ENCODE peak calls at places on chromosome 16, in nine cellular contexts. One of them, this sample, is unnamed.

GRCh38 chr16:12291989-12292759 is 315.6 kb downstream of the SNX29 start:
- DNase-seq in ELR: no peak
- DNase-seq in fibroblast of mammary gland: no peak
- DNase-seq in progenitor cell of endocrine pancreas: no peak
- DNase-seq in activated T-helper 1 cell treated with anti-CD3 and anti-CD28 coated beads, Interleukin-12 subunit alpha, Interleukin-12 subunit beta, Interleukin-2, Interleukin-4 antibody, amounts not matched to agents 30 ng/mL and 10 ng/mL and 1 ng/mL, durations not matched to agents 14 hours and 24 hours and 36 hours: no peak
- DNase-seq in SW 1271: no peak
- DNase-seq in neural crest cell: no peak
- DNase-seq in stimulated activated CD8-positive, alpha-beta memory T cell treated with anti-CD3 and anti-CD28 coated beads, Interleukin-4, amount 100 ng/mL, for 4 hours: no peak
- DNase-seq in activated CD4-positive, alpha-beta T cell treated with anti-CD3 and anti-CD28 coated beads, Interleukin-2, amount 10 ng/mL, durations not matched to agents 24 days and 14 days: no peak
- DNase-seq in this sample: no peak

GRCh38 chr16:29662000-29662728 is 883 bp upstream of the SPN start:
- DNase-seq in activated CD4-positive, alpha-beta T cell treated with anti-CD3 and anti-CD28 coated beads, Interleukin-2, amount 10 ng/mL, durations not matched to agents 24 days and 14 days: no peak
- DNase-seq in SW 1271: no peak
- DNase-seq in stimulated activated CD8-positive, alpha-beta memory T cell treated with anti-CD3 and anti-CD28 coated beads, Interleukin-4, amount 100 ng/mL, for 4 hours: no peak
- DNase-seq in progenitor cell of endocrine pancreas: no peak
- DNase-seq in activated T-helper 1 cell treated with anti-CD3 and anti-CD28 coated beads, Interleukin-12 subunit alpha, Interleukin-12 subunit beta, Interleukin-2, Interleukin-4 antibody, amounts not matched to agents 30 ng/mL and 10 ng/mL and 1 ng/mL, durations not matched to agents 14 hours and 24 hours and 36 hours: no peak
- DNase-seq in ELR: no peak
- DNase-seq in fibroblast of mammary gland: no peak
- DNase-seq in neural crest cell: no peak
- DNase-seq in this sample: no peak

GRCh38 chr16:54286067-54286329 is 589 bp downstream of the IRX3 start:
- DNase-seq in SW 1271: no peak
- DNase-seq in activated T-helper 1 cell treated with anti-CD3 and anti-CD28 coated beads, Interleukin-12 subunit alpha, Interleukin-12 subunit beta, Interleukin-2, Interleukin-4 antibody, amounts not matched to agents 30 ng/mL and 10 ng/mL and 1 ng/mL, durations not matched to agents 14 hours and 24 hours and 36 hours: no peak
- DNase-seq in activated CD4-positive, alpha-beta T cell treated with anti-CD3 and anti-CD28 coated beads, Interleukin-2, amount 10 ng/mL, durations not matched to agents 24 days and 14 days: peak; percentile 66
- DNase-seq in progenitor cell of endocrine pancreas: peak; percentile 46
- DNase-seq in fibroblast of mammary gland: no peak
- DNase-seq in neural crest cell: no peak
- DNase-seq in stimulated activated CD8-positive, alpha-beta memory T cell treated with anti-CD3 and anti-CD28 coated beads, Interleukin-4, amount 100 ng/mL, for 4 hours: no peak
- DNase-seq in ELR: no peak
- DNase-seq in this sample: peak; percentile 92

GRCh38 chr16:84554627-84555328 is 50.3 kb upstream of the MEAK7 start:
- DNase-seq in SW 1271: no peak
- DNase-seq in stimulated activated CD8-positive, alpha-beta memory T cell treated with anti-CD3 and anti-CD28 coated beads, Interleukin-4, amount 100 ng/mL, for 4 hours: no peak
- DNase-seq in neural crest cell: no peak
- DNase-seq in progenitor cell of endocrine pancreas: no peak
- DNase-seq in activated CD4-positive, alpha-beta T cell treated with anti-CD3 and anti-CD28 coated beads, Interleukin-2, amount 10 ng/mL, durations not matched to agents 24 days and 14 days: no peak
- DNase-seq in fibroblast of mammary gland: no peak
- DNase-seq in activated T-helper 1 cell treated with anti-CD3 and anti-CD28 coated beads, Interleukin-12 subunit alpha, Interleukin-12 subunit beta, Interleukin-2, Interleukin-4 antibody, amounts not matched to agents 30 ng/mL and 10 ng/mL and 1 ng/mL, durations not matched to agents 14 hours and 24 hours and 36 hours: no peak
- DNase-seq in ELR: no peak
- DNase-seq in this sample: no peak

GRCh38 chr16:58501242-58502131 is 1.5 kb downstream of the NDRG4 start:
- DNase-seq in SW 1271: no peak
- DNase-seq in activated CD4-positive, alpha-beta T cell treated with anti-CD3 and anti-CD28 coated beads, Interleukin-2, amount 10 ng/mL, durations not matched to agents 24 days and 14 days: peak; percentile 87
- DNase-seq in neural crest cell: no peak
- DNase-seq in activated T-helper 1 cell treated with anti-CD3 and anti-CD28 coated beads, Interleukin-12 subunit alpha, Interleukin-12 subunit beta, Interleukin-2, Interleukin-4 antibody, amounts not matched to agents 30 ng/mL and 10 ng/mL and 1 ng/mL, durations not matched to agents 14 hours and 24 hours and 36 hours: peak; percentile 34
- DNase-seq in ELR: no peak
- DNase-seq in fibroblast of mammary gland: no peak
- DNase-seq in stimulated activated CD8-positive, alpha-beta memory T cell treated with anti-CD3 and anti-CD28 coated beads, Interleukin-4, amount 100 ng/mL, for 4 hours: no peak
- DNase-seq in progenitor cell of endocrine pancreas: peak; percentile 61
- DNase-seq in this sample: no peak

GRCh38 chr16:65409505-65409904 is 287.6 kb upstream of the CDH11 start:
- DNase-seq in activated CD4-positive, alpha-beta T cell treated with anti-CD3 and anti-CD28 coated beads, Interleukin-2, amount 10 ng/mL, durations not matched to agents 24 days and 14 days: no peak
- DNase-seq in stimulated activated CD8-positive, alpha-beta memory T cell treated with anti-CD3 and anti-CD28 coated beads, Interleukin-4, amount 100 ng/mL, for 4 hours: no peak
- DNase-seq in ELR: peak; percentile 30
- DNase-seq in neural crest cell: no peak
- DNase-seq in fibroblast of mammary gland: peak; percentile 33
- DNase-seq in SW 1271: no peak
- DNase-seq in activated T-helper 1 cell treated with anti-CD3 and anti-CD28 coated beads, Interleukin-12 subunit alpha, Interleukin-12 subunit beta, Interleukin-2, Interleukin-4 antibody, amounts not matched to agents 30 ng/mL and 10 ng/mL and 1 ng/mL, durations not matched to agents 14 hours and 24 hours and 36 hours: no peak
- DNase-seq in progenitor cell of endocrine pancreas: no peak
- DNase-seq in this sample: peak; percentile 11

GRCh38 chr16:84461029-84461415 is 43.4 kb downstream of the MEAK7 start:
- DNase-seq in activated T-helper 1 cell treated with anti-CD3 and anti-CD28 coated beads, Interleukin-12 subunit alpha, Interleukin-12 subunit beta, Interleukin-2, Interleukin-4 antibody, amounts not matched to agents 30 ng/mL and 10 ng/mL and 1 ng/mL, durations not matched to agents 14 hours and 24 hours and 36 hours: no peak
- DNase-seq in neural crest cell: no peak
- DNase-seq in stimulated activated CD8-positive, alpha-beta memory T cell treated with anti-CD3 and anti-CD28 coated beads, Interleukin-4, amount 100 ng/mL, for 4 hours: no peak
- DNase-seq in activated CD4-positive, alpha-beta T cell treated with anti-CD3 and anti-CD28 coated beads, Interleukin-2, amount 10 ng/mL, durations not matched to agents 24 days and 14 days: no peak
- DNase-seq in SW 1271: no peak
- DNase-seq in ELR: no peak
- DNase-seq in progenitor cell of endocrine pancreas: peak; percentile 4
- DNase-seq in fibroblast of mammary gland: no peak
- DNase-seq in this sample: no peak

GRCh38 chr16:82432261-82432660 is 194.5 kb upstream of the CDH13 start:
- DNase-seq in SW 1271: no peak
- DNase-seq in fibroblast of mammary gland: no peak
- DNase-seq in activated T-helper 1 cell treated with anti-CD3 and anti-CD28 coated beads, Interleukin-12 subunit alpha, Interleukin-12 subunit beta, Interleukin-2, Interleukin-4 antibody, amounts not matched to agents 30 ng/mL and 10 ng/mL and 1 ng/mL, durations not matched to agents 14 hours and 24 hours and 36 hours: no peak
- DNase-seq in ELR: no peak
- DNase-seq in activated CD4-positive, alpha-beta T cell treated with anti-CD3 and anti-CD28 coated beads, Interleukin-2, amount 10 ng/mL, durations not matched to agents 24 days and 14 days: no peak
- DNase-seq in progenitor cell of endocrine pancreas: no peak
- DNase-seq in stimulated activated CD8-positive, alpha-beta memory T cell treated with anti-CD3 and anti-CD28 coated beads, Interleukin-4, amount 100 ng/mL, for 4 hours: no peak
- DNase-seq in neural crest cell: no peak
- DNase-seq in this sample: no peak

GRCh38 chr16:63789603-63790002 is 1332.3 kb downstream of the CDH11 start:
- DNase-seq in stimulated activated CD8-positive, alpha-beta memory T cell treated with anti-CD3 and anti-CD28 coated beads, Interleukin-4, amount 100 ng/mL, for 4 hours: no peak
- DNase-seq in activated CD4-positive, alpha-beta T cell treated with anti-CD3 and anti-CD28 coated beads, Interleukin-2, amount 10 ng/mL, durations not matched to agents 24 days and 14 days: no peak
- DNase-seq in ELR: no peak
- DNase-seq in fibroblast of mammary gland: no peak
- DNase-seq in progenitor cell of endocrine pancreas: no peak
- DNase-seq in neural crest cell: no peak
- DNase-seq in activated T-helper 1 cell treated with anti-CD3 and anti-CD28 coated beads, Interleukin-12 subunit alpha, Interleukin-12 subunit beta, Interleukin-2, Interleukin-4 antibody, amounts not matched to agents 30 ng/mL and 10 ng/mL and 1 ng/mL, durations not matched to agents 14 hours and 24 hours and 36 hours: no peak
- DNase-seq in SW 1271: no peak
- DNase-seq in this sample: no peak

GRCh38 chr16:68093816-68094613 is 8.8 kb downstream of the NFATC3 start:
- DNase-seq in fibroblast of mammary gland: peak; percentile 80
- DNase-seq in stimulated activated CD8-positive, alpha-beta memory T cell treated with anti-CD3 and anti-CD28 coated beads, Interleukin-4, amount 100 ng/mL, for 4 hours: no peak
- DNase-seq in ELR: peak; percentile 70
- DNase-seq in activated T-helper 1 cell treated with anti-CD3 and anti-CD28 coated beads, Interleukin-12 subunit alpha, Interleukin-12 subunit beta, Interleukin-2, Interleukin-4 antibody, amounts not matched to agents 30 ng/mL and 10 ng/mL and 1 ng/mL, durations not matched to agents 14 hours and 24 hours and 36 hours: no peak
- DNase-seq in SW 1271: peak; percentile 28
- DNase-seq in activated CD4-positive, alpha-beta T cell treated with anti-CD3 and anti-CD28 coated beads, Interleukin-2, amount 10 ng/mL, durations not matched to agents 24 days and 14 days: peak; percentile 62
- DNase-seq in neural crest cell: no peak
- DNase-seq in progenitor cell of endocrine pancreas: no peak
- DNase-seq in this sample: no peak

GRCh38 chr16:12354296-12354818 is 377.8 kb downstream of the SNX29 start:
- DNase-seq in neural crest cell: no peak
- DNase-seq in SW 1271: no peak
- DNase-seq in activated CD4-positive, alpha-beta T cell treated with anti-CD3 and anti-CD28 coated beads, Interleukin-2, amount 10 ng/mL, durations not matched to agents 24 days and 14 days: no peak
- DNase-seq in progenitor cell of endocrine pancreas: no peak
- DNase-seq in activated T-helper 1 cell treated with anti-CD3 and anti-CD28 coated beads, Interleukin-12 subunit alpha, Interleukin-12 subunit beta, Interleukin-2, Interleukin-4 antibody, amounts not matched to agents 30 ng/mL and 10 ng/mL and 1 ng/mL, durations not matched to agents 14 hours and 24 hours and 36 hours: no peak
- DNase-seq in fibroblast of mammary gland: no peak
- DNase-seq in stimulated activated CD8-positive, alpha-beta memory T cell treated with anti-CD3 and anti-CD28 coated beads, Interleukin-4, amount 100 ng/mL, for 4 hours: no peak
- DNase-seq in ELR: no peak
- DNase-seq in this sample: no peak

GRCh38 chr16:74462361-74462760 is 41.1 kb upstream of the CLEC18B start:
- DNase-seq in ELR: peak; percentile 60
- DNase-seq in stimulated activated CD8-positive, alpha-beta memory T cell treated with anti-CD3 and anti-CD28 coated beads, Interleukin-4, amount 100 ng/mL, for 4 hours: no peak
- DNase-seq in fibroblast of mammary gland: no peak
- DNase-seq in progenitor cell of endocrine pancreas: no peak
- DNase-seq in SW 1271: no peak
- DNase-seq in activated CD4-positive, alpha-beta T cell treated with anti-CD3 and anti-CD28 coated beads, Interleukin-2, amount 10 ng/mL, durations not matched to agents 24 days and 14 days: no peak
- DNase-seq in neural crest cell: no peak
- DNase-seq in activated T-helper 1 cell treated with anti-CD3 and anti-CD28 coated beads, Interleukin-12 subunit alpha, Interleukin-12 subunit beta, Interleukin-2, Interleukin-4 antibody, amounts not matched to agents 30 ng/mL and 10 ng/mL and 1 ng/mL, durations not matched to agents 14 hours and 24 hours and 36 hours: no peak
- DNase-seq in this sample: peak; percentile 94

GRCh38 chr16:84362410-84362809 is 5.9 kb upstream of the ATP2C2 start:
- DNase-seq in fibroblast of mammary gland: no peak
- DNase-seq in ELR: no peak
- DNase-seq in SW 1271: no peak
- DNase-seq in stimulated activated CD8-positive, alpha-beta memory T cell treated with anti-CD3 and anti-CD28 coated beads, Interleukin-4, amount 100 ng/mL, for 4 hours: no peak
- DNase-seq in neural crest cell: peak; percentile 34
- DNase-seq in activated CD4-positive, alpha-beta T cell treated with anti-CD3 and anti-CD28 coated beads, Interleukin-2, amount 10 ng/mL, durations not matched to agents 24 days and 14 days: no peak
- DNase-seq in progenitor cell of endocrine pancreas: no peak
- DNase-seq in activated T-helper 1 cell treated with anti-CD3 and anti-CD28 coated beads, Interleukin-12 subunit alpha, Interleukin-12 subunit beta, Interleukin-2, Interleukin-4 antibody, amounts not matched to agents 30 ng/mL and 10 ng/mL and 1 ng/mL, durations not matched to agents 14 hours and 24 hours and 36 hours: no peak
- DNase-seq in this sample: no peak

GRCh38 chr16:5058476-5058875 is 7.3 kb downstream of the C16orf89 start:
- DNase-seq in activated T-helper 1 cell treated with anti-CD3 and anti-CD28 coated beads, Interleukin-12 subunit alpha, Interleukin-12 subunit beta, Interleukin-2, Interleukin-4 antibody, amounts not matched to agents 30 ng/mL and 10 ng/mL and 1 ng/mL, durations not matched to agents 14 hours and 24 hours and 36 hours: no peak
- DNase-seq in stimulated activated CD8-positive, alpha-beta memory T cell treated with anti-CD3 and anti-CD28 coated beads, Interleukin-4, amount 100 ng/mL, for 4 hours: no peak
- DNase-seq in activated CD4-positive, alpha-beta T cell treated with anti-CD3 and anti-CD28 coated beads, Interleukin-2, amount 10 ng/mL, durations not matched to agents 24 days and 14 days: no peak
- DNase-seq in neural crest cell: peak; percentile 23
- DNase-seq in progenitor cell of endocrine pancreas: no peak
- DNase-seq in SW 1271: no peak
- DNase-seq in ELR: peak; percentile 50
- DNase-seq in fibroblast of mammary gland: no peak
- DNase-seq in this sample: no peak

GRCh38 chr16:71441348-71441781 is 489 bp downstream of the TLE7 start:
- DNase-seq in SW 1271: no peak
- DNase-seq in neural crest cell: no peak
- DNase-seq in progenitor cell of endocrine pancreas: no peak
- DNase-seq in ELR: no peak
- DNase-seq in stimulated activated CD8-positive, alpha-beta memory T cell treated with anti-CD3 and anti-CD28 coated beads, Interleukin-4, amount 100 ng/mL, for 4 hours: no peak
- DNase-seq in activated CD4-positive, alpha-beta T cell treated with anti-CD3 and anti-CD28 coated beads, Interleukin-2, amount 10 ng/mL, durations not matched to agents 24 days and 14 days: peak; percentile 71
- DNase-seq in fibroblast of mammary gland: no peak
- DNase-seq in activated T-helper 1 cell treated with anti-CD3 and anti-CD28 coated beads, Interleukin-12 subunit alpha, Interleukin-12 subunit beta, Interleukin-2, Interleukin-4 antibody, amounts not matched to agents 30 ng/mL and 10 ng/mL and 1 ng/mL, durations not matched to agents 14 hours and 24 hours and 36 hours: no peak
- DNase-seq in this sample: no peak

GRCh38 chr16:50610331-50611262 is 62.4 kb downstream of the NKD1 start:
- DNase-seq in fibroblast of mammary gland: no peak
- DNase-seq in activated CD4-positive, alpha-beta T cell treated with anti-CD3 and anti-CD28 coated beads, Interleukin-2, amount 10 ng/mL, durations not matched to agents 24 days and 14 days: no peak
- DNase-seq in neural crest cell: no peak
- DNase-seq in SW 1271: no peak
- DNase-seq in activated T-helper 1 cell treated with anti-CD3 and anti-CD28 coated beads, Interleukin-12 subunit alpha, Interleukin-12 subunit beta, Interleukin-2, Interleukin-4 antibody, amounts not matched to agents 30 ng/mL and 10 ng/mL and 1 ng/mL, durations not matched to agents 14 hours and 24 hours and 36 hours: no peak
- DNase-seq in stimulated activated CD8-positive, alpha-beta memory T cell treated with anti-CD3 and anti-CD28 coated beads, Interleukin-4, amount 100 ng/mL, for 4 hours: no peak
- DNase-seq in ELR: no peak
- DNase-seq in progenitor cell of endocrine pancreas: no peak
- DNase-seq in this sample: no peak

GRCh38 chr16:81973737-81974136 is 37.5 kb downstream of the SDR42E1 start:
- DNase-seq in activated T-helper 1 cell treated with anti-CD3 and anti-CD28 coated beads, Interleukin-12 subunit alpha, Interleukin-12 subunit beta, Interleukin-2, Interleukin-4 antibody, amounts not matched to agents 30 ng/mL and 10 ng/mL and 1 ng/mL, durations not matched to agents 14 hours and 24 hours and 36 hours: no peak
- DNase-seq in stimulated activated CD8-positive, alpha-beta memory T cell treated with anti-CD3 and anti-CD28 coated beads, Interleukin-4, amount 100 ng/mL, for 4 hours: no peak
- DNase-seq in progenitor cell of endocrine pancreas: no peak
- DNase-seq in neural crest cell: no peak
- DNase-seq in activated CD4-positive, alpha-beta T cell treated with anti-CD3 and anti-CD28 coated beads, Interleukin-2, amount 10 ng/mL, durations not matched to agents 24 days and 14 days: no peak
- DNase-seq in ELR: no peak
- DNase-seq in SW 1271: no peak
- DNase-seq in fibroblast of mammary gland: no peak
- DNase-seq in this sample: no peak

GRCh38 chr16:67101683-67102082 is 8.1 kb upstream of the PHAF1 start:
- DNase-seq in ELR: peak; percentile 78
- DNase-seq in neural crest cell: no peak
- DNase-seq in fibroblast of mammary gland: peak; percentile 60
- DNase-seq in activated CD4-positive, alpha-beta T cell treated with anti-CD3 and anti-CD28 coated beads, Interleukin-2, amount 10 ng/mL, durations not matched to agents 24 days and 14 days: no peak
- DNase-seq in activated T-helper 1 cell treated with anti-CD3 and anti-CD28 coated beads, Interleukin-12 subunit alpha, Interleukin-12 subunit beta, Interleukin-2, Interleukin-4 antibody, amounts not matched to agents 30 ng/mL and 10 ng/mL and 1 ng/mL, durations not matched to agents 14 hours and 24 hours and 36 hours: no peak
- DNase-seq in progenitor cell of endocrine pancreas: no peak
- DNase-seq in SW 1271: no peak
- DNase-seq in stimulated activated CD8-positive, alpha-beta memory T cell treated with anti-CD3 and anti-CD28 coated beads, Interleukin-4, amount 100 ng/mL, for 4 hours: no peak
- DNase-seq in this sample: no peak

GRCh38 chr16:65515193-65515592 is 393.3 kb upstream of the CDH11 start:
- DNase-seq in ELR: no peak
- DNase-seq in progenitor cell of endocrine pancreas: no peak
- DNase-seq in activated CD4-positive, alpha-beta T cell treated with anti-CD3 and anti-CD28 coated beads, Interleukin-2, amount 10 ng/mL, durations not matched to agents 24 days and 14 days: no peak
- DNase-seq in neural crest cell: no peak
- DNase-seq in fibroblast of mammary gland: no peak
- DNase-seq in activated T-helper 1 cell treated with anti-CD3 and anti-CD28 coated beads, Interleukin-12 subunit alpha, Interleukin-12 subunit beta, Interleukin-2, Interleukin-4 antibody, amounts not matched to agents 30 ng/mL and 10 ng/mL and 1 ng/mL, durations not matched to agents 14 hours and 24 hours and 36 hours: no peak
- DNase-seq in SW 1271: no peak
- DNase-seq in stimulated activated CD8-positive, alpha-beta memory T cell treated with anti-CD3 and anti-CD28 coated beads, Interleukin-4, amount 100 ng/mL, for 4 hours: no peak
- DNase-seq in this sample: no peak

GRCh38 chr16:11621920-11622651 is 35.4 kb upstream of the LITAF start:
- DNase-seq in progenitor cell of endocrine pancreas: no peak
- DNase-seq in fibroblast of mammary gland: no peak
- DNase-seq in stimulated activated CD8-positive, alpha-beta memory T cell treated with anti-CD3 and anti-CD28 coated beads, Interleukin-4, amount 100 ng/mL, for 4 hours: no peak
- DNase-seq in SW 1271: no peak
- DNase-seq in ELR: no peak
- DNase-seq in activated T-helper 1 cell treated with anti-CD3 and anti-CD28 coated beads, Interleukin-12 subunit alpha, Interleukin-12 subunit beta, Interleukin-2, Interleukin-4 antibody, amounts not matched to agents 30 ng/mL and 10 ng/mL and 1 ng/mL, durations not matched to agents 14 hours and 24 hours and 36 hours: peak; percentile 40
- DNase-seq in neural crest cell: no peak
- DNase-seq in activated CD4-positive, alpha-beta T cell treated with anti-CD3 and anti-CD28 coated beads, Interleukin-2, amount 10 ng/mL, durations not matched to agents 24 days and 14 days: peak; percentile 84
- DNase-seq in this sample: no peak

GRCh38 chr16:49763826-49764225 is 92.1 kb downstream of the ZNF423 start:
- DNase-seq in progenitor cell of endocrine pancreas: no peak
- DNase-seq in stimulated activated CD8-positive, alpha-beta memory T cell treated with anti-CD3 and anti-CD28 coated beads, Interleukin-4, amount 100 ng/mL, for 4 hours: no peak
- DNase-seq in SW 1271: no peak
- DNase-seq in fibroblast of mammary gland: no peak
- DNase-seq in activated T-helper 1 cell treated with anti-CD3 and anti-CD28 coated beads, Interleukin-12 subunit alpha, Interleukin-12 subunit beta, Interleukin-2, Interleukin-4 antibody, amounts not matched to agents 30 ng/mL and 10 ng/mL and 1 ng/mL, durations not matched to agents 14 hours and 24 hours and 36 hours: no peak
- DNase-seq in activated CD4-positive, alpha-beta T cell treated with anti-CD3 and anti-CD28 coated beads, Interleukin-2, amount 10 ng/mL, durations not matched to agents 24 days and 14 days: no peak
- DNase-seq in ELR: no peak
- DNase-seq in neural crest cell: no peak
- DNase-seq in this sample: no peak

GRCh38 chr16:73202176-73202729 is 154.3 kb upstream of the ZFHX3 start:
- DNase-seq in activated CD4-positive, alpha-beta T cell treated with anti-CD3 and anti-CD28 coated beads, Interleukin-2, amount 10 ng/mL, durations not matched to agents 24 days and 14 days: no peak
- DNase-seq in SW 1271: no peak
- DNase-seq in progenitor cell of endocrine pancreas: no peak
- DNase-seq in activated T-helper 1 cell treated with anti-CD3 and anti-CD28 coated beads, Interleukin-12 subunit alpha, Interleukin-12 subunit beta, Interleukin-2, Interleukin-4 antibody, amounts not matched to agents 30 ng/mL and 10 ng/mL and 1 ng/mL, durations not matched to agents 14 hours and 24 hours and 36 hours: no peak
- DNase-seq in ELR: peak; percentile 16
- DNase-seq in fibroblast of mammary gland: peak; percentile 97
- DNase-seq in neural crest cell: no peak
- DNase-seq in stimulated activated CD8-positive, alpha-beta memory T cell treated with anti-CD3 and anti-CD28 coated beads, Interleukin-4, amount 100 ng/mL, for 4 hours: no peak
- DNase-seq in this sample: no peak

GRCh38 chr16:50422926-50423325 is 54.1 kb upstream of the BRD7 start:
- DNase-seq in ELR: no peak
- DNase-seq in fibroblast of mammary gland: no peak
- DNase-seq in SW 1271: no peak
- DNase-seq in activated T-helper 1 cell treated with anti-CD3 and anti-CD28 coated beads, Interleukin-12 subunit alpha, Interleukin-12 subunit beta, Interleukin-2, Interleukin-4 antibody, amounts not matched to agents 30 ng/mL and 10 ng/mL and 1 ng/mL, durations not matched to agents 14 hours and 24 hours and 36 hours: no peak
- DNase-seq in neural crest cell: no peak
- DNase-seq in activated CD4-positive, alpha-beta T cell treated with anti-CD3 and anti-CD28 coated beads, Interleukin-2, amount 10 ng/mL, durations not matched to agents 24 days and 14 days: no peak
- DNase-seq in progenitor cell of endocrine pancreas: no peak
- DNase-seq in stimulated activated CD8-positive, alpha-beta memory T cell treated with anti-CD3 and anti-CD28 coated beads, Interleukin-4, amount 100 ng/mL, for 4 hours: no peak
- DNase-seq in this sample: no peak

GRCh38 chr16:68644303-68644702 is 807 bp upstream of the CDH3 start:
- DNase-seq in fibroblast of mammary gland: no peak
- DNase-seq in activated CD4-positive, alpha-beta T cell treated with anti-CD3 and anti-CD28 coated beads, Interleukin-2, amount 10 ng/mL, durations not matched to agents 24 days and 14 days: no peak
- DNase-seq in activated T-helper 1 cell treated with anti-CD3 and anti-CD28 coated beads, Interleukin-12 subunit alpha, Interleukin-12 subunit beta, Interleukin-2, Interleukin-4 antibody, amounts not matched to agents 30 ng/mL and 10 ng/mL and 1 ng/mL, durations not matched to agents 14 hours and 24 hours and 36 hours: no peak
- DNase-seq in progenitor cell of endocrine pancreas: no peak
- DNase-seq in ELR: no peak
- DNase-seq in stimulated activated CD8-positive, alpha-beta memory T cell treated with anti-CD3 and anti-CD28 coated beads, Interleukin-4, amount 100 ng/mL, for 4 hours: no peak
- DNase-seq in SW 1271: no peak
- DNase-seq in neural crest cell: no peak
- DNase-seq in this sample: no peak

GRCh38 chr16:67242138-67242730 is 5.0 kb downstream of the FHOD1 start:
- DNase-seq in activated T-helper 1 cell treated with anti-CD3 and anti-CD28 coated beads, Interleukin-12 subunit alpha, Interleukin-12 subunit beta, Interleukin-2, Interleukin-4 antibody, amounts not matched to agents 30 ng/mL and 10 ng/mL and 1 ng/mL, durations not matched to agents 14 hours and 24 hours and 36 hours: no peak
- DNase-seq in stimulated activated CD8-positive, alpha-beta memory T cell treated with anti-CD3 and anti-CD28 coated beads, Interleukin-4, amount 100 ng/mL, for 4 hours: no peak
- DNase-seq in progenitor cell of endocrine pancreas: no peak
- DNase-seq in neural crest cell: no peak
- DNase-seq in fibroblast of mammary gland: no peak
- DNase-seq in ELR: no peak
- DNase-seq in activated CD4-positive, alpha-beta T cell treated with anti-CD3 and anti-CD28 coated beads, Interleukin-2, amount 10 ng/mL, durations not matched to agents 24 days and 14 days: no peak
- DNase-seq in SW 1271: no peak
- DNase-seq in this sample: no peak

GRCh38 chr16:3283525-3284447 is 495 bp downstream of the ZNF263 start:
- DNase-seq in fibroblast of mammary gland: no peak
- DNase-seq in progenitor cell of endocrine pancreas: peak; percentile 9
- DNase-seq in activated T-helper 1 cell treated with anti-CD3 and anti-CD28 coated beads, Interleukin-12 subunit alpha, Interleukin-12 subunit beta, Interleukin-2, Interleukin-4 antibody, amounts not matched to agents 30 ng/mL and 10 ng/mL and 1 ng/mL, durations not matched to agents 14 hours and 24 hours and 36 hours: no peak
- DNase-seq in stimulated activated CD8-positive, alpha-beta memory T cell treated with anti-CD3 and anti-CD28 coated beads, Interleukin-4, amount 100 ng/mL, for 4 hours: no peak
- DNase-seq in activated CD4-positive, alpha-beta T cell treated with anti-CD3 and anti-CD28 coated beads, Interleukin-2, amount 10 ng/mL, durations not matched to agents 24 days and 14 days: no peak
- DNase-seq in neural crest cell: no peak
- DNase-seq in SW 1271: no peak
- DNase-seq in ELR: peak; percentile 13
- DNase-seq in this sample: no peak